ENCODE peak calls at places on chromosomes 1 and 21, in ten cellular contexts. W is SK-MEL-5, G is endothelial cell, R is right cardiac atrium, U is iPS-NIHi11, D is COR-L47, H is T-helper 2 cell, B is mucosa of descending colon, V is T follicular helper cell, O is GM10248. Z is an unnamed sample.

GRCh38 chr21:28636988-28637691 is 355.5 kb downstream of the LTN1 start:
- DNase-seq in W (peak), G (no peak), R (no peak), U (no peak), D (no peak), H (no peak), B (no peak), V (no peak), O (no peak), Z (no peak)

GRCh38 chr1:196738730-196739129 is 35.9 kb upstream of the CFHR3 start:
- DNase-seq in W (no peak), G (no peak), R (no peak), U (no peak), D (no peak), H (no peak), B (no peak), V (no peak), O (no peak), Z (no peak)

GRCh38 chr1:33429846-33430750 is 797 bp downstream of the PHC2 start:
- DNase-seq in W (no peak), G (peak), R (peak), U (no peak), D (peak), H (peak), B (peak), V (no peak), O (no peak), Z (peak)

GRCh38 chr21:14602418-14602987 is 56.4 kb upstream of the SAMSN1 start:
- DNase-seq in W (no peak), G (no peak), R (no peak), U (no peak), D (no peak), H (no peak), B (no peak), V (no peak), O (peak), Z (no peak)

GRCh38 chr1:235068155-235069121 is 60.2 kb downstream of the TOMM20 start:
- DNase-seq in W (no peak), G (no peak), R (peak), U (no peak), D (no peak), H (no peak), B (no peak), V (no peak), O (no peak), Z (peak)

GRCh38 chr1:42957880-42958487 is 684 bp downstream of the SLC2A1 start:
- DNase-seq in W (peak), G (peak), R (peak), U (peak), D (peak), H (peak), B (peak), V (peak), O (peak), Z (no peak)

GRCh38 chr1:101235696-101236545 is 898 bp upstream of the S1PR1 start:
- DNase-seq in W (no peak), G (peak), R (peak), U (peak), D (peak), H (peak), B (peak), V (peak), O (peak), Z (peak)

GRCh38 chr1:183433703-183434102 is 15.5 kb upstream of the NMNAT2 start:
- DNase-seq in W (no peak), G (no peak), R (peak), U (no peak), D (no peak), H (no peak), B (no peak), V (no peak), O (no peak), Z (no peak)

GRCh38 chr1:109091196-109092193 is 931 bp downstream of the TMEM167B start:
- DNase-seq in W (peak), G (no peak), R (no peak), U (peak), D (no peak), H (no peak), B (no peak), V (no peak), O (peak), Z (no peak)

GRCh38 chr1:232145768-232146167 is 484.2 kb downstream of the SIPA1L2 start:
- DNase-seq in W (no peak), G (no peak), R (no peak), U (no peak), D (no peak), H (no peak), B (no peak), V (no peak), O (no peak), Z (no peak)

GRCh38 chr1:26998319-26999300 is 5.1 kb downstream of the TRNP1 start:
- DNase-seq in W (no peak), G (no peak), R (no peak), U (no peak), D (no peak), H (no peak), B (no peak), V (no peak), O (no peak), Z (no peak)

GRCh38 chr21:36134820-36135390 is at the start of gene CBR3:
- DNase-seq in W (peak), G (no peak), R (peak), U (peak), D (peak), H (no peak), B (peak), V (peak), O (peak), Z (peak)

GRCh38 chr1:92587445-92587844 is 100.7 kb upstream of the GFI1 start:
- DNase-seq in W (no peak), G (no peak), R (no peak), U (no peak), D (no peak), H (no peak), B (no peak), V (no peak), O (peak), Z (no peak)

GRCh38 chr1:39625462-39626273 is 13.8 kb downstream of the HEYL start:
- DNase-seq in W (no peak), G (no peak), R (peak), U (peak), D (no peak), H (no peak), B (peak), V (no peak), O (no peak), Z (peak)

GRCh38 chr1:31712625-31713024 is 8.8 kb upstream of the COL16A1 start:
- DNase-seq in W (no peak), G (no peak), R (peak), U (no peak), D (no peak), H (no peak), B (peak), V (no peak), O (no peak), Z (no peak)

GRCh38 chr1:63704443-63704842 is 69.4 kb upstream of the ROR1 start:
- DNase-seq in W (no peak), G (no peak), R (no peak), U (no peak), D (no peak), H (no peak), B (no peak), V (no peak), O (no peak), Z (no peak)

GRCh38 chr1:204453141-204453772 is 41.3 kb downstream of the PIK3C2B start:
- DNase-seq in W (no peak), G (no peak), R (no peak), U (no peak), D (peak), H (peak), B (no peak), V (peak), O (peak), Z (no peak)

GRCh38 chr1:111888740-111889376 is 100.6 kb downstream of the KCND3 start:
- DNase-seq in W (no peak), G (no peak), R (no peak), U (no peak), D (no peak), H (no peak), B (no peak), V (no peak), O (no peak), Z (no peak)

GRCh38 chr1:115654125-115654524 is 12.4 kb downstream of the VANGL1 start:
- DNase-seq in W (no peak), G (no peak), R (no peak), U (no peak), D (no peak), H (no peak), B (no peak), V (no peak), O (no peak), Z (no peak)

GRCh38 chr1:37439672-37439995 is 34.7 kb upstream of the ZC3H12A start:
- DNase-seq in W (no peak), G (no peak), R (no peak), U (no peak), D (no peak), H (no peak), B (no peak), V (no peak), O (no peak), Z (no peak)

GRCh38 chr1:186302378-186302920 is 72.6 kb downstream of the TPR start:
- DNase-seq in W (no peak), G (no peak), R (no peak), U (no peak), D (no peak), H (no peak), B (no peak), V (no peak), O (no peak), Z (no peak)

GRCh38 chr1:240575976-240576666 is 35.8 kb downstream of the GREM2 start:
- DNase-seq in W (peak), G (peak), R (no peak), U (no peak), D (no peak), H (peak), B (no peak), V (peak), O (no peak), Z (no peak)

GRCh38 chr1:11179125-11179524 is 10.0 kb upstream of the ANGPTL7 start:
- DNase-seq in W (no peak), G (no peak), R (no peak), U (no peak), D (no peak), H (no peak), B (no peak), V (no peak), O (no peak), Z (no peak)

GRCh38 chr21:41604583-41605041 is 96.7 kb upstream of the TMPRSS2 start:
- DNase-seq in W (no peak), G (no peak), R (no peak), U (peak), D (no peak), H (no peak), B (no peak), V (no peak), O (no peak), Z (no peak)

Z was measured in lower lobe of right lung.